ENCODE peak calls at places on chromosomes 6 and 20, in four cellular contexts. One of them, this sample, is unnamed.
A peak's percentile ranks its signal among the peaks of the same experiment; 100 is the strongest.

GRCh38 chr6:32886674-32887383 is 32.8 kb downstream of the PSMB9 start:
- DNase-seq in heart left ventricle: no peak
- DNase-seq in lower lobe of right lung: no peak
- DNase-seq in WERI-Rb-1: no peak
- DNase-seq in this sample: peak; percentile 84

GRCh38 chr20:4444404-4444803 is 277.3 kb upstream of the PRND start:
- DNase-seq in lower lobe of right lung: no peak
- DNase-seq in WERI-Rb-1: no peak
- DNase-seq in heart left ventricle: no peak
- DNase-seq in this sample: peak; percentile 14

GRCh38 chr6:84777888-84778287 is 13.5 kb upstream of the TBX18 start:
- DNase-seq in lower lobe of right lung: no peak
- DNase-seq in WERI-Rb-1: no peak
- DNase-seq in heart left ventricle: no peak
- DNase-seq in this sample: peak; percentile 75

GRCh38 chr6:10312445-10312844 is 102.4 kb downstream of the TFAP2A start:
- DNase-seq in lower lobe of right lung: no peak
- DNase-seq in heart left ventricle: no peak
- DNase-seq in WERI-Rb-1: no peak
- DNase-seq in this sample: no peak

GRCh38 chr6:41937881-41938574 is 3.6 kb downstream of the CCND3 start:
- DNase-seq in heart left ventricle: peak; percentile 72
- DNase-seq in WERI-Rb-1: no peak
- DNase-seq in lower lobe of right lung: no peak
- DNase-seq in this sample: no peak

GRCh38 chr6:52176550-52176949 is 9.6 kb upstream of the IL17A start:
- DNase-seq in WERI-Rb-1: no peak
- DNase-seq in heart left ventricle: no peak
- DNase-seq in lower lobe of right lung: no peak
- DNase-seq in this sample: no peak

GRCh38 chr6:99592900-99593299 is 13.7 kb upstream of the PRDM13 start:
- DNase-seq in lower lobe of right lung: no peak
- DNase-seq in heart left ventricle: no peak
- DNase-seq in WERI-Rb-1: no peak
- DNase-seq in this sample: no peak

GRCh38 chr6:119942078-119942752 is 592.7 kb upstream of the MAN1A1 start:
- DNase-seq in WERI-Rb-1: no peak
- DNase-seq in lower lobe of right lung: no peak
- DNase-seq in heart left ventricle: no peak
- DNase-seq in this sample: no peak

GRCh38 chr6:131918650-131919355 is 32.4 kb downstream of the CCN2 start:
- DNase-seq in WERI-Rb-1: no peak
- DNase-seq in lower lobe of right lung: no peak
- DNase-seq in heart left ventricle: no peak
- DNase-seq in this sample: no peak

GRCh38 chr6:10695086-10695657 is 400 bp downstream of the PAK1IP1 start:
- DNase-seq in heart left ventricle: no peak
- DNase-seq in lower lobe of right lung: no peak
- DNase-seq in WERI-Rb-1: no peak
- DNase-seq in this sample: no peak

GRCh38 chr20:819680-820327 is 13.7 kb upstream of the FAM110A start:
- DNase-seq in lower lobe of right lung: no peak
- DNase-seq in heart left ventricle: no peak
- DNase-seq in WERI-Rb-1: no peak
- DNase-seq in this sample: no peak

GRCh38 chr6:33206864-33207568 is 1.3 kb upstream of the RING1 start:
- DNase-seq in lower lobe of right lung: no peak
- DNase-seq in heart left ventricle: no peak
- DNase-seq in WERI-Rb-1: no peak
- DNase-seq in this sample: peak; percentile 68

GRCh38 chr20:24634855-24635254 is 165.4 kb downstream of the SYNDIG1 start:
- DNase-seq in lower lobe of right lung: no peak
- DNase-seq in WERI-Rb-1: no peak
- DNase-seq in heart left ventricle: no peak
- DNase-seq in this sample: peak; percentile 81

GRCh38 chr20:48128436-48128835 is 343.2 kb upstream of the SULF2 start:
- DNase-seq in WERI-Rb-1: no peak
- DNase-seq in heart left ventricle: no peak
- DNase-seq in lower lobe of right lung: no peak
- DNase-seq in this sample: no peak

GRCh38 chr6:17762651-17763050 is 55.9 kb upstream of the NUP153 start:
- DNase-seq in lower lobe of right lung: no peak
- DNase-seq in WERI-Rb-1: no peak
- DNase-seq in heart left ventricle: no peak
- DNase-seq in this sample: no peak

GRCh38 chr6:137802408-137803182 is 64.5 kb upstream of the TNFAIP3 start:
- DNase-seq in heart left ventricle: no peak
- DNase-seq in lower lobe of right lung: no peak
- DNase-seq in WERI-Rb-1: no peak
- DNase-seq in this sample: no peak

GRCh38 chr20:61166324-61166723 is 85.7 kb upstream of the CDH4 start:
- DNase-seq in WERI-Rb-1: no peak
- DNase-seq in lower lobe of right lung: no peak
- DNase-seq in heart left ventricle: no peak
- DNase-seq in this sample: peak; percentile 27

GRCh38 chr20:61161649-61162210 is 90.3 kb upstream of the CDH4 start:
- DNase-seq in heart left ventricle: no peak
- DNase-seq in lower lobe of right lung: no peak
- DNase-seq in WERI-Rb-1: no peak
- DNase-seq in this sample: no peak

GRCh38 chr20:61159940-61160688 is 91.9 kb upstream of the CDH4 start:
- DNase-seq in lower lobe of right lung: no peak
- DNase-seq in WERI-Rb-1: no peak
- DNase-seq in heart left ventricle: no peak
- DNase-seq in this sample: no peak

GRCh38 chr20:61162506-61162905 is 89.6 kb upstream of the CDH4 start:
- DNase-seq in heart left ventricle: no peak
- DNase-seq in WERI-Rb-1: no peak
- DNase-seq in lower lobe of right lung: no peak
- DNase-seq in this sample: no peak

GRCh38 chr20:61163027-61163426 is 89.0 kb upstream of the CDH4 start:
- DNase-seq in lower lobe of right lung: no peak
- DNase-seq in heart left ventricle: no peak
- DNase-seq in WERI-Rb-1: no peak
- DNase-seq in this sample: no peak
- H3K27me3 ChIP-seq in lower lobe of right lung: peaks cover 3% of the 10 kb centered on the region
- H3K27me3 ChIP-seq in heart left ventricle: peaks cover 4% of the 10 kb centered on the region
- H3K27me3 ChIP-seq in WERI-Rb-1: peaks cover 75% of the 10 kb centered on the region
- H3K27me3 ChIP-seq in this sample: no peaks in the 10 kb centered on the region

GRCh38 chr20:61868006-61868405 is 197.7 kb downstream of the TAF4 start:
- DNase-seq in WERI-Rb-1: no peak
- DNase-seq in heart left ventricle: peak; percentile 51
- DNase-seq in lower lobe of right lung: no peak
- DNase-seq in this sample: no peak

GRCh38 chr20:61864481-61864880 is 201.2 kb downstream of the TAF4 start:
- DNase-seq in lower lobe of right lung: no peak
- DNase-seq in heart left ventricle: no peak
- DNase-seq in WERI-Rb-1: no peak
- DNase-seq in this sample: no peak

GRCh38 chr20:61866165-61866564 is 199.5 kb downstream of the TAF4 start:
- DNase-seq in heart left ventricle: no peak
- DNase-seq in lower lobe of right lung: no peak
- DNase-seq in WERI-Rb-1: no peak
- DNase-seq in this sample: no peak

GRCh38 chr20:61868466-61869090 is 197.1 kb downstream of the TAF4 start:
- DNase-seq in lower lobe of right lung: no peak
- DNase-seq in heart left ventricle: peak; percentile 54
- DNase-seq in WERI-Rb-1: no peak
- DNase-seq in this sample: no peak

DNA sequence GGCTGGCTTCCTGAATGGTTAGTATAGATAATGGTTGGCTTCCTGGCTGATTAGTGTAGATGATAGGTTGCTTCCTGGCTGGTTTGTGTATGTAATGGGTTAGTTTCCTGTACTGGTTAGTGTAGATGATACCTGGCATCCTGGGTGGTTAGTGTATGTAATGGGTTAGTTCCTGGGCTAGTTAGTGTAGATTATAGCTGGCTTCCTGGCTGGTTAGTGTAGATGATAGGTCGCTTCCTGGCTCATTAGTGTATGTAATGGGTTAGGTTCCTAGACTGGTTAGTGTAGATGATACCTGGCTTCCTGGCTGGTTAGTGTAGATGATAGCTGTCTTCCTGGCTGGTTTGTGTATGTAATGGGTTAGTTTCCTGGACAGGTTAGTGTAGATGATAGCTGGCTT is 200.3 kb downstream of the TAF4 start:
- DNase-seq in lower lobe of right lung: no peak
- DNase-seq in heart left ventricle: no peak
- DNase-seq in WERI-Rb-1: no peak
- DNase-seq in this sample: no peak
- H3K27me3 ChIP-seq in lower lobe of right lung: no peaks in the 10 kb centered on the region
- H3K27me3 ChIP-seq in heart left ventricle: no peaks in the 10 kb centered on the region
- H3K27me3 ChIP-seq in WERI-Rb-1: peaks cover 94% of the 10 kb centered on the region
- H3K27me3 ChIP-seq in this sample: no peaks in the 10 kb centered on the region

DNA sequence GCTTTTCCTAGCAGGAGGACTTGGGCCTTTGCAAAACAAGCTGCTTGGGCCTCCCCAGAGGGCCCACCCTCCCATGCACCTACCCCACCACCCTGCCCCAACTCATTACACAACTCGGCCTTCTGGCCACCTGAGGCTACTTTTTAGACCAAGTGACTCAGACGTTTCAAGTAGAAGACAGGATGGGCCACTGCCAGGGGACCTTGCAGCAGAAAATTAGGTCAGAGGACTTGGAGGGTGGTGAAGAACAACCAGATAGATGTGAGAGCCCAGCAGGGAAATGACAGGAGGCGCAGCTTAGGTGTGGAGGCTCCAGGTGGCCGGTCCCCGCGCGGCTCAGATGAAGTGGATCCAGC is 1.4 kb downstream of the PPP1R3D start:
- DNase-seq in heart left ventricle: no peak
- DNase-seq in lower lobe of right lung: no peak
- DNase-seq in WERI-Rb-1: no peak
- DNase-seq in this sample: no peak
- H3K27me3 ChIP-seq in heart left ventricle: no peaks in the 10 kb centered on the region
- H3K27me3 ChIP-seq in lower lobe of right lung: no peaks in the 10 kb centered on the region
- H3K27me3 ChIP-seq in WERI-Rb-1: no peaks in the 10 kb centered on the region
- H3K27me3 ChIP-seq in this sample: no peaks in the 10 kb centered on the region

GRCh38 chr6:46741482-46741881 is 5.3 kb upstream of the ANKRD66 start:
- DNase-seq in WERI-Rb-1: no peak
- DNase-seq in lower lobe of right lung: no peak
- DNase-seq in heart left ventricle: no peak
- DNase-seq in this sample: no peak
- H3K27me3 ChIP-seq in WERI-Rb-1: no peaks in the 10 kb centered on the region
- H3K27me3 ChIP-seq in lower lobe of right lung: peaks cover 19% of the 10 kb centered on the region
- H3K27me3 ChIP-seq in heart left ventricle: no peaks in the 10 kb centered on the region
- H3K27me3 ChIP-seq in this sample: peaks cover 4% of the 10 kb centered on the region

GRCh38 chr20:64250027-64250426 is 5.5 kb upstream of the PCMTD2 start:
- DNase-seq in lower lobe of right lung: no peak
- DNase-seq in WERI-Rb-1: no peak
- DNase-seq in heart left ventricle: no peak
- DNase-seq in this sample: no peak
- H3K27me3 ChIP-seq in lower lobe of right lung: peaks cover 6% of the 10 kb centered on the region
- H3K27me3 ChIP-seq in WERI-Rb-1: no peaks in the 10 kb centered on the region
- H3K27me3 ChIP-seq in heart left ventricle: no peaks in the 10 kb centered on the region
- H3K27me3 ChIP-seq in this sample: peaks cover 12% of the 10 kb centered on the region